ENCODE peak calls at places on chromosomes 12 and 14, in nine cellular contexts. One of them, this sample, is unnamed.

GRCh38 chr12:29901585-29901984 is 117.8 kb upstream of the TMTC1 start:
- DNase-seq in endothelial cell: no peak
- DNase-seq in brain microvascular endothelial cell: no peak
- DNase-seq in sigmoid colon: no peak
- DNase-seq in AG04450: no peak
- DNase-seq in GM13977: no peak
- DNase-seq in fibroblast of lung: no peak
- DNase-seq in lower lobe of right lung: no peak
- DNase-seq in CD8-positive, alpha-beta T cell: no peak
- DNase-seq in this sample: no peak

GRCh38 chr14:84750763-84751554 is 779.0 kb upstream of the FLRT2 start:
- DNase-seq in GM13977: no peak
- DNase-seq in endothelial cell: no peak
- DNase-seq in CD8-positive, alpha-beta T cell: no peak
- DNase-seq in sigmoid colon: no peak
- DNase-seq in lower lobe of right lung: no peak
- DNase-seq in brain microvascular endothelial cell: peak
- DNase-seq in AG04450: peak
- DNase-seq in fibroblast of lung: peak
- DNase-seq in this sample: no peak

GRCh38 chr14:61222388-61222787 is 58.8 kb downstream of the TMEM30B start:
- DNase-seq in lower lobe of right lung: no peak
- DNase-seq in sigmoid colon: no peak
- DNase-seq in brain microvascular endothelial cell: no peak
- DNase-seq in endothelial cell: no peak
- DNase-seq in GM13977: no peak
- DNase-seq in CD8-positive, alpha-beta T cell: no peak
- DNase-seq in fibroblast of lung: no peak
- DNase-seq in AG04450: no peak
- DNase-seq in this sample: no peak

GRCh38 chr12:40225984-40226602 is 1.3 kb downstream of the LRRK2 start:
- DNase-seq in fibroblast of lung: no peak
- DNase-seq in endothelial cell: no peak
- DNase-seq in brain microvascular endothelial cell: no peak
- DNase-seq in lower lobe of right lung: no peak
- DNase-seq in GM13977: peak
- DNase-seq in AG04450: no peak
- DNase-seq in sigmoid colon: no peak
- DNase-seq in CD8-positive, alpha-beta T cell: no peak
- DNase-seq in this sample: no peak

GRCh38 chr12:107512391-107512790 is 173.2 kb upstream of the PWP1 start:
- DNase-seq in fibroblast of lung: peak
- DNase-seq in brain microvascular endothelial cell: no peak
- DNase-seq in endothelial cell: no peak
- DNase-seq in lower lobe of right lung: no peak
- DNase-seq in CD8-positive, alpha-beta T cell: no peak
- DNase-seq in AG04450: no peak
- DNase-seq in sigmoid colon: no peak
- DNase-seq in GM13977: no peak
- DNase-seq in this sample: no peak

GRCh38 chr14:98725196-98725595 is 546.8 kb downstream of the BCL11B start:
- DNase-seq in endothelial cell: no peak
- DNase-seq in GM13977: no peak
- DNase-seq in AG04450: no peak
- DNase-seq in fibroblast of lung: no peak
- DNase-seq in brain microvascular endothelial cell: no peak
- DNase-seq in lower lobe of right lung: no peak
- DNase-seq in CD8-positive, alpha-beta T cell: no peak
- DNase-seq in sigmoid colon: no peak
- DNase-seq in this sample: no peak

GRCh38 chr12:10214131-10214876 is 1.6 kb downstream of the GABARAPL1 start:
- DNase-seq in lower lobe of right lung: no peak
- DNase-seq in CD8-positive, alpha-beta T cell: no peak
- DNase-seq in fibroblast of lung: peak
- DNase-seq in GM13977: no peak
- DNase-seq in sigmoid colon: no peak
- DNase-seq in endothelial cell: no peak
- DNase-seq in AG04450: no peak
- DNase-seq in brain microvascular endothelial cell: peak
- DNase-seq in this sample: no peak

GRCh38 chr12:66275040-66275439 is 27.3 kb upstream of the HELB start:
- DNase-seq in AG04450: no peak
- DNase-seq in endothelial cell: no peak
- DNase-seq in brain microvascular endothelial cell: no peak
- DNase-seq in CD8-positive, alpha-beta T cell: no peak
- DNase-seq in sigmoid colon: no peak
- DNase-seq in lower lobe of right lung: no peak
- DNase-seq in fibroblast of lung: no peak
- DNase-seq in GM13977: no peak
- DNase-seq in this sample: no peak

GRCh38 chr14:94992046-94992445 is 165.3 kb downstream of the DICER1 start:
- DNase-seq in fibroblast of lung: no peak
- DNase-seq in CD8-positive, alpha-beta T cell: no peak
- DNase-seq in endothelial cell: no peak
- DNase-seq in sigmoid colon: no peak
- DNase-seq in AG04450: no peak
- DNase-seq in GM13977: no peak
- DNase-seq in brain microvascular endothelial cell: no peak
- DNase-seq in lower lobe of right lung: no peak
- DNase-seq in this sample: no peak

GRCh38 chr14:81529391-81529790 is 4.3 kb downstream of the SEL1L start:
- DNase-seq in brain microvascular endothelial cell: no peak
- DNase-seq in lower lobe of right lung: no peak
- DNase-seq in sigmoid colon: no peak
- DNase-seq in AG04450: peak
- DNase-seq in GM13977: no peak
- DNase-seq in CD8-positive, alpha-beta T cell: no peak
- DNase-seq in endothelial cell: no peak
- DNase-seq in fibroblast of lung: no peak
- DNase-seq in this sample: no peak

GRCh38 chr14:102314242-102315011 is 5.1 kb upstream of the ZNF839 start:
- DNase-seq in sigmoid colon: peak
- DNase-seq in GM13977: peak
- DNase-seq in endothelial cell: peak
- DNase-seq in AG04450: peak
- DNase-seq in lower lobe of right lung: peak
- DNase-seq in brain microvascular endothelial cell: peak
- DNase-seq in CD8-positive, alpha-beta T cell: peak
- DNase-seq in fibroblast of lung: peak
- DNase-seq in this sample: no peak

GRCh38 chr12:34108967-34109366 is 86.7 kb downstream of the ALG10 start:
- DNase-seq in fibroblast of lung: no peak
- DNase-seq in AG04450: no peak
- DNase-seq in sigmoid colon: no peak
- DNase-seq in GM13977: no peak
- DNase-seq in lower lobe of right lung: no peak
- DNase-seq in endothelial cell: no peak
- DNase-seq in CD8-positive, alpha-beta T cell: no peak
- DNase-seq in brain microvascular endothelial cell: no peak
- DNase-seq in this sample: peak

GRCh38 chr14:68140111-68140741 is 320.6 kb downstream of the RAD51B start:
- DNase-seq in AG04450: peak
- DNase-seq in fibroblast of lung: peak
- DNase-seq in CD8-positive, alpha-beta T cell: no peak
- DNase-seq in endothelial cell: peak
- DNase-seq in brain microvascular endothelial cell: peak
- DNase-seq in lower lobe of right lung: no peak
- DNase-seq in GM13977: no peak
- DNase-seq in sigmoid colon: peak
- DNase-seq in this sample: no peak

GRCh38 chr14:99674064-99674650 is 9.9 kb upstream of the CYP46A1 start:
- DNase-seq in AG04450: no peak
- DNase-seq in GM13977: no peak
- DNase-seq in lower lobe of right lung: no peak
- DNase-seq in endothelial cell: no peak
- DNase-seq in sigmoid colon: peak
- DNase-seq in fibroblast of lung: no peak
- DNase-seq in brain microvascular endothelial cell: no peak
- DNase-seq in CD8-positive, alpha-beta T cell: no peak
- DNase-seq in this sample: peak

GRCh38 chr14:51369814-51370213 is 129.8 kb downstream of the TMX1 start:
- DNase-seq in sigmoid colon: no peak
- DNase-seq in lower lobe of right lung: no peak
- DNase-seq in brain microvascular endothelial cell: no peak
- DNase-seq in CD8-positive, alpha-beta T cell: no peak
- DNase-seq in fibroblast of lung: no peak
- DNase-seq in GM13977: peak
- DNase-seq in endothelial cell: peak
- DNase-seq in AG04450: no peak
- DNase-seq in this sample: no peak

GRCh38 chr14:23138173-23138535 is 19.1 kb upstream of the CEBPE start:
- DNase-seq in fibroblast of lung: peak
- DNase-seq in lower lobe of right lung: no peak
- DNase-seq in AG04450: no peak
- DNase-seq in GM13977: no peak
- DNase-seq in brain microvascular endothelial cell: no peak
- DNase-seq in endothelial cell: no peak
- DNase-seq in sigmoid colon: no peak
- DNase-seq in CD8-positive, alpha-beta T cell: no peak
- DNase-seq in this sample: no peak

DNA sequence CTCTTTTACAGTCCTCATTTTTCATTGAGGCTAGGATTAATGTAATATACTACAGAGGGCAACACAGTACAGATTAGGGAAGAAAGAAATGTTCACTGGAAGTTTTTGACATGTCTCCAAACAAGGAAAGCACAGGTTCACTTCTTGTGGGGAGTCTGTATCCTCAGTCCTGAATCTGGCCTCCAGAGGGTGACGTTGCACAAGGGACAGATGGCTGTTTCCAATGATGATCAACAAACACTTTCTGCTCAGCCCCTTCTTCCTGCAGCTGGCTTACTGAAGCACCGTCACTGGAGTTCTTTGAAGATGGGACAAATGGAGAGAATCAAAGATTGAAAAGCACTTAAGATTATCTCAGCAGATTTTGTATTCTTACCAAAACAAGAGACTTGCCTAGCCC is 123.3 kb upstream of the OR4E1 start:
- DNase-seq in endothelial cell: peak
- DNase-seq in sigmoid colon: no peak
- DNase-seq in lower lobe of right lung: no peak
- DNase-seq in fibroblast of lung: no peak
- DNase-seq in brain microvascular endothelial cell: peak
- DNase-seq in GM13977: no peak
- DNase-seq in AG04450: no peak
- DNase-seq in CD8-positive, alpha-beta T cell: no peak
- DNase-seq in this sample: no peak
- TF ChIP-seq CTCF in endothelial cell: no peak
- TF ChIP-seq CTCF in sigmoid colon: no peak
- TF ChIP-seq CTCF in lower lobe of right lung: no peak
- TF ChIP-seq CTCF in fibroblast of lung: no peak
- TF ChIP-seq CTCF in brain microvascular endothelial cell: peak
- TF ChIP-seq CTCF in GM13977: no peak
- TF ChIP-seq CTCF in AG04450: no peak
- TF ChIP-seq CTCF in CD8-positive, alpha-beta T cell: no peak
- TF ChIP-seq CTCF in this sample: no peak

DNA sequence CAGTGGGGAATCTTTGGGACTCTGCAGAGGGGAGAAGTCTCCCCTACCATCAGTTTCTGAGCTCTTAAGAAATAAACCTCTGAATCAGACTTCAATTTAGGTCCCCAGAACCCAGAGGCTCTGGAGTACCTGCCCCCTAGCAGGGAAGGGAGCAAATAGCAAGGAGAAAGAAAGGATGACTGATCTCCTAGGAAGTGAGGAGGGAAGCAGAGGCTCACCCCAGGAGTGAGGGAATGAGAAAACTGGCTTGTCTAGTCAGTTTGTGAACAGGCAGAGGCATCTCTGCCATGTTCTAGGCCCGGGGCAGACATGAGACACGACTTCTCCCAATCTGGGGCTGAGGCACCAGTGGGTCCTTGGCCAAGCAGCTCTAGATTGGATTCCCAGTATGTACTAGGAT is 24.3 kb upstream of the SMUG1 start:
- DNase-seq in GM13977: no peak
- DNase-seq in fibroblast of lung: no peak
- DNase-seq in sigmoid colon: no peak
- DNase-seq in endothelial cell: no peak
- DNase-seq in AG04450: no peak
- DNase-seq in CD8-positive, alpha-beta T cell: no peak
- DNase-seq in brain microvascular endothelial cell: no peak
- DNase-seq in lower lobe of right lung: no peak
- DNase-seq in this sample: no peak
- TF ChIP-seq CTCF in GM13977: no peak
- TF ChIP-seq CTCF in fibroblast of lung: no peak
- TF ChIP-seq CTCF in sigmoid colon: no peak
- TF ChIP-seq CTCF in endothelial cell: no peak
- TF ChIP-seq CTCF in AG04450: peak
- TF ChIP-seq CTCF in CD8-positive, alpha-beta T cell: no peak
- TF ChIP-seq CTCF in brain microvascular endothelial cell: no peak
- TF ChIP-seq CTCF in lower lobe of right lung: no peak
- TF ChIP-seq CTCF in this sample: no peak

GRCh38 chr12:55715833-55716581 is at the start of gene BLOC1S1:
- DNase-seq in AG04450: peak
- DNase-seq in endothelial cell: peak
- DNase-seq in brain microvascular endothelial cell: peak
- DNase-seq in fibroblast of lung: peak
- DNase-seq in lower lobe of right lung: peak
- DNase-seq in CD8-positive, alpha-beta T cell: peak
- DNase-seq in GM13977: peak
- DNase-seq in sigmoid colon: peak
- DNase-seq in this sample: no peak
- TF ChIP-seq CTCF in AG04450: no peak
- TF ChIP-seq CTCF in endothelial cell: no peak
- TF ChIP-seq CTCF in brain microvascular endothelial cell: no peak
- TF ChIP-seq CTCF in fibroblast of lung: no peak
- TF ChIP-seq CTCF in lower lobe of right lung: no peak
- TF ChIP-seq CTCF in CD8-positive, alpha-beta T cell: no peak
- TF ChIP-seq CTCF in GM13977: no peak
- TF ChIP-seq CTCF in sigmoid colon: no peak
- TF ChIP-seq CTCF in this sample: peak

DNA sequence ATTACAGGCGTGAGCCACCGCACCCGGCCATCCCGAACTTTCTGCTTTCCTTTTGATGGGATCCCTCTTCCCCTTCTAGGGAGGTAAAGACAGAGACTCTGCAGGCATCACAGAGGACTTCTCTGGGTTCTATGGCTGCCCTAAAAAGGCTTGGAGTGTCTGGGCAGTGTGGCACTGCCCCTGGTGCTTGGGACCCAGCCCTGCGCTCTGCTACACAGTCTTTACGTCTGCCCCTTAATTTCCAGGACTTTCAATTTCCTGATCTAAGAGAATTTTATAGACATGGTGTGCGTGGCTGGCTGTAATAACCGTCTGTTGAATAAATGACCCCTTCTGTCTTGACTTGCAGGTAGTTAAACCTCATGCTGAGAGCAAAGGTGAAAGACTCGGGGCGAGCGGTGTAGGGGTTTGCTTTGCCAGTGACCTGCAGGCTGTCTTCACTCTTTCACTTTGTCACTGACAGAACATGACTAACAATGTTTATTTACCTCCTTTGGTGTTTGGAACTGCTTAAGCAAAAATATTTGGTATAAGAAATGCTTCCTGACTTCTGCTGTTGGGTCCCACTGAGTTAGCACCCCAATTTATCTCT is 110.9 kb upstream of the MAP1LC3B2 start:
- DNase-seq in fibroblast of lung: no peak
- DNase-seq in GM13977: no peak
- DNase-seq in AG04450: no peak
- DNase-seq in brain microvascular endothelial cell: no peak
- DNase-seq in sigmoid colon: no peak
- DNase-seq in lower lobe of right lung: no peak
- DNase-seq in endothelial cell: no peak
- DNase-seq in CD8-positive, alpha-beta T cell: no peak
- DNase-seq in this sample: no peak
- TF ChIP-seq CTCF in fibroblast of lung: no peak
- TF ChIP-seq CTCF in GM13977: no peak
- TF ChIP-seq CTCF in AG04450: no peak
- TF ChIP-seq CTCF in brain microvascular endothelial cell: no peak
- TF ChIP-seq CTCF in sigmoid colon: no peak
- TF ChIP-seq CTCF in lower lobe of right lung: no peak
- TF ChIP-seq CTCF in endothelial cell: no peak
- TF ChIP-seq CTCF in CD8-positive, alpha-beta T cell: no peak
- TF ChIP-seq CTCF in this sample: no peak